ENCODE peak calls at places on chromosomes 7 and 10, in four cellular contexts. E is fibroblast of pulmonary artery, Q is psoas muscle, J is thoracic aorta. K is an unnamed sample.

GRCh38 chr7:36261019-36261754 is 108.1 kb downstream of the EEPD1 start:
- DNase-seq in Q (no peak), E (peak; percentile 70), J (no peak), K (no peak)

GRCh38 chr10:119205926-119206602 is 1.3 kb upstream of the GRK5 start:
- DNase-seq in Q (peak; percentile 80), E (peak; percentile 57), J (peak; percentile 36), K (peak; percentile 46)

GRCh38 chr10:21732067-21732772 is 198.2 kb downstream of the MLLT10 start:
- DNase-seq in E (peak; percentile 86), Q (peak; percentile 82), J (no peak), K (peak; percentile 70)

GRCh38 chr7:5755704-5756131 is 25.7 kb downstream of the RNF216 start:
- DNase-seq in J (no peak), E (peak; percentile 88), Q (no peak), K (no peak)

GRCh38 chr10:29438271-29438670 is 149.4 kb downstream of the LYZL1 start:
- DNase-seq in Q (no peak), J (no peak), E (no peak), K (no peak)

GRCh38 chr10:73459683-73460314 is 26.4 kb upstream of the MSS51 start:
- DNase-seq in Q (no peak), J (no peak), E (peak; percentile 17), K (no peak)

GRCh38 chr10:43681226-43681625 is 32.5 kb upstream of the ZNF32 start:
- DNase-seq in J (no peak), Q (no peak), E (no peak), K (no peak)

GRCh38 chr10:21499580-21499909 is 25.9 kb downstream of the SKIDA1 start:
- DNase-seq in E (no peak), Q (no peak), J (no peak), K (no peak)

GRCh38 chr10:94351089-94351488 is 11.7 kb downstream of the NOC3L start:
- DNase-seq in J (no peak), Q (no peak), E (no peak), K (no peak)

GRCh38 chr10:110774069-110775021 is 97.4 kb upstream of the PDCD4 start:
- DNase-seq in J (no peak), E (peak; percentile 46), Q (no peak), K (no peak)

GRCh38 chr10:546971-547590 is 142.4 kb downstream of the DIP2C start:
- DNase-seq in E (no peak), Q (no peak), J (no peak), K (no peak)

GRCh38 chr7:1432411-1433082 is 26.7 kb downstream of the MICALL2 start:
- DNase-seq in E (peak; percentile 59), Q (peak; percentile 85), J (peak; percentile 26), K (peak; percentile 60)

GRCh38 chr10:132961-133898 is 2.0 kb upstream of the ZMYND11 start:
- DNase-seq in Q (no peak), E (peak; percentile 73), J (no peak), K (no peak)

GRCh38 chr10:47374611-47375536 is 9.2 kb downstream of the ZNF488 start:
- DNase-seq in E (peak; percentile 43), J (no peak), Q (peak; percentile 42), K (peak; percentile 11)

GRCh38 chr10:115953203-115953602 is 319.8 kb downstream of the GFRA1 start:
- DNase-seq in E (no peak), J (no peak), Q (no peak), K (no peak)

GRCh38 chr10:72328829-72329204 is 25.9 kb downstream of the DNAJB12 start:
- DNase-seq in E (no peak), J (no peak), Q (no peak), K (peak; percentile 75)

DNA sequence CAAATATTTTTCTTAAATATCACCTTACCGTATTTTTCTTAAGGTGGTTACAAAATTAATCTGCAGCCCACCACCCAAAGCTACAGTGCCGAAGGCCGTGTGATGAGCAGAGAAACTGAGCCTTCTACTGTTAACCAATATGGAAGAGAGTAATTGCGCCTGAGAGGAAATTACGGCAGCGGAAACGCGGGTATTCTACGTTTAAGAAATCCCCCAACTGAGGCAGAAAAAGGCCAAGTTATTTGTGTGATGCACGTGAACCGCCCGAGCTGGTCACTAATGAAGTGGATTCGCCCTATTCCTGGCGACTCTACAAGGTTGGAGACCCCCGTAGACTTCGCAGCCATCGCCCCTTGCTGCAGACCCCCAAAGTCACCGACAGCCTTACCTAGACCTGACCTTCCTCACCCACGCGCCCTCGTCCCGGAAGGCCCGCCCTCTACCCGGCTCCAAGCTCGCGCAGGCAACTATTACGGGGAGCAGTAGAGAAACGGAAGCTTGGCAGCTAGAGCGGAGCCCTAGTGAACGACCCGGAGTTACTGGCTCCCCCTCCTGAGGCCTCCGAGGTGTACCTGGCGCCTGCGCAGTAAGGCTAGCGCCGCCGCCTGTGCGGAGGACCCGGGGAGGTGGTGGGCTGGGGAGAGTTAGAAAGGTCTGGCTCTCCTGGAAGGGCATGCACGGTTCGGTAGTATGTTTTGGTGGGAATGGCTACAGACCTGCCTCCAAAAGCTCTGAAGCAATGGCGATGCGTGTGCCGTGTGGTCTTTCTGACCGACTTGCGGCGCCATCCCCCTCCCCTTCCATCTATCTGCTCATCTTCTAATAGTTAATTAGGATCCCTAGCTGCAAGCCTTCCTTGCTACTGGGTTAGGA is at the start of gene MRPS33:
- DNase-seq in E (peak; percentile 97), Q (peak; percentile 96), J (peak; percentile 91), K (peak; percentile 94)
- TF ChIP-seq CTCF in E (peak; percentile 25), Q (peak; percentile 15), J (no peak), K (peak; percentile 12)

DNA sequence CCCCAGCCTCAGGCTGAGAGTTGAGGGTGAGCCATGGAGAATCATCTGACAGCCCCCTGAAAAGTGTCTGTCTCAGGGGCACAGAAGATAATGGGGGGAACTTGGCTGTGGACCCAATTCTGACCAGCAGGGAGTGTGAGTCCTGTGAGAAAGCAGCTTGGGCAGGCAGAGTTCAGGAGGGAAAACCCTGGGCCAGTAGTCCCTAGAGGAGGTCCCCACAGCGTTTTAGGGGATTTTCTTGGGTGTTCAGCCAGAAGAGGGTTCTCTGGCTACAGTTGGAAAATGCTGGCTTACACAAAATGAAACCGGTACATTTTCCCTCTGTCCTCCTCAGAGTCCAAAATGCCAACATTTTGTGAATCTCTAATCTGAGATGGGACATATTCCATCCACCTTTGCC is 35.8 kb upstream of the TRIM8 start:
- DNase-seq in J (no peak), Q (no peak), E (no peak), K (no peak)
- TF ChIP-seq CTCF in J (no peak), Q (no peak), E (no peak), K (no peak)

DNA sequence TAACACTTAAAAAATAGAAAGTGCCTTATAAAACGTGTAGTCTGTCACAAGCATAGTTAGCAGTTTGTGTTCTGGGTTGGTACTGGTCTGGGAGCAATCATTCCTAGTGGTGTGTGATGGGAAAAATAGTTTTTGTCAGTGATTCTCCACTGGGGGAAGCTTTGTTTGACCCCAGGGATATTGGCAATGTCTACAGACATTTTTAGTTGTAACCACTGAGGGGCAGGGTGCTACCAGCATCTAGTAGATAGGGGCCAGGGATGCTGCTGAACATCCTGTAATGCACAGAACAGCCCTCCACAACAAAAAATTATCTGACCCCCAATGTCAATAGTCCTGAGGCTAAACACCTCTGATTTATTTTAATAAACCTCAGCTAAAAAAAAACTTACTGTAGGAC is 51.6 kb upstream of the CREB5 start:
- DNase-seq in Q (no peak), J (no peak), E (no peak), K (no peak)
- TF ChIP-seq CTCF in Q (no peak), J (no peak), E (no peak), K (no peak)

GRCh38 chr10:33291053-33291592 is 43.3 kb downstream of the NRP1 start:
- DNase-seq in Q (no peak), E (peak; percentile 66), J (no peak), K (no peak)
- TF ChIP-seq CTCF in Q (no peak), E (no peak), J (no peak), K (no peak)

GRCh38 chr7:112517487-112517886 is 36.7 kb downstream of the LSMEM1 start:
- DNase-seq in E (no peak), Q (no peak), J (no peak), K (no peak)

GRCh38 chr7:112520787-112521186 is 40.0 kb downstream of the LSMEM1 start:
- DNase-seq in J (no peak), Q (no peak), E (no peak), K (no peak)

GRCh38 chr7:112510743-112511110 is 29.9 kb downstream of the LSMEM1 start:
- DNase-seq in E (no peak), Q (no peak), J (no peak), K (no peak)

GRCh38 chr7:112511451-112512220 is 30.8 kb downstream of the LSMEM1 start:
- DNase-seq in J (no peak), Q (no peak), E (no peak), K (no peak)

GRCh38 chr7:112515989-112516388 is 35.2 kb downstream of the LSMEM1 start:
- DNase-seq in J (no peak), E (no peak), Q (no peak), K (no peak)
- TF ChIP-seq CTCF in J (no peak), E (no peak), Q (no peak), K (no peak)

DNA sequence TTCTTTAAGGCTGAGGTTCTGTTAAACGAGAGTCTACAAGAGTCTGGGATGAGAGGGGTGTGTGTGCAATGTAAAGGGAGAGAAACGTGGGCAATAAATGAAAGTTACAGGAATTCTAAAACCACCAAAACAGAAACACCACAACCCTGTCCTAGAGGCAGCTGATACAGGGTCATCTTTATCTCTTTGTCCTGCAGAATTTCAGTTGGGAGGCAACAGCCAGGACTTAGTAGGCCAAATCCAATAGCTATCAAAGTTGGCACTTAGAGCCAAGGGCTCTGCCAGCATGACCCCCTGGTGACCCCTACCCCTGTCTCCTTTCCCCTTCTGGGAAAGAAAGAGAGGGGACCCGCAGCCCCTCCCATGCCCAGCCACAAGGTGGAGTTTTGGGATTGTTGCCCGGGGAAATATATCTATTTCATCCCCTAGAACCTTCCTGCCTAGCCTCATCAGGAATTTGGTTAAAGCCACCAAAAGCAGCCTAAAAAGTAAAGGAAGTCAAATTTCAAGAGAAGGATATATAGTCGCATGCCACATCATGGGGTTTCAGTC is 85.2 kb downstream of the OSBPL3 start:
- DNase-seq in J (no peak), Q (no peak), E (no peak), K (no peak)
- TF ChIP-seq CTCF in J (no peak), Q (peak; percentile 29), E (peak; percentile 43), K (peak; percentile 6)

DNA sequence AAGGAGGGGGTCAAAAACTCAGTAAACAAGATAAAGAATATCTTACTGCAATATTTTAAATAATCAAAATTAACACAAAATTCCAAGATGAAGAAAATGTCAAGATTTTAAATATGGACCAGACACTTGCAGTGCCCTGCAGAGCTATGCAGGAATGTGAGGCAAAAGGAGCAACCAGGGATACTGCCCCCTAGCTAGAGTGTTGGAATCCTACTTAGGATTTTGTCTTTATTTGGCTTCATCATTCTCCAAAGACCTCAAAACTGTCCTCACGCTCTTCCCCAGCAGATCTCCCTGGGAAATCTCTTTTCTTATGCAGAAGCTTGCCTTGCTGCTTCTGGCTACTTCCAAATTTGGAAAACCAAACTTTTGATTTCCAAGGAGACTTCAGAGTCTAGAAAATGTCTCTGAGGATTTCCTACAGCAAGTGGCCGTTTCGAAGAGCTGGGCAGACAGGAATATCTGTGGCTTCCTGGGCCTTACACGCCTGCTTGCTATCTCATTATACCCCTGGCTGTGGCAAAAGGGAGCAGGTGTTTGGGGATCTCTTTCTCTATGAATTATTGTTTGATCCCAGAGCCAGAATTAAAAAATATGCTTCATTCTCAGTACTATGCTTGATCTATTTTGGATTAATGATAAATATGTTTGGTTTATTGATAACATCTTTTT is 232.2 kb upstream of the BMPER start:
- DNase-seq in Q (no peak), E (no peak), J (no peak), K (no peak)
- TF ChIP-seq CTCF in Q (no peak), E (peak; percentile 12), J (no peak), K (no peak)

DNA sequence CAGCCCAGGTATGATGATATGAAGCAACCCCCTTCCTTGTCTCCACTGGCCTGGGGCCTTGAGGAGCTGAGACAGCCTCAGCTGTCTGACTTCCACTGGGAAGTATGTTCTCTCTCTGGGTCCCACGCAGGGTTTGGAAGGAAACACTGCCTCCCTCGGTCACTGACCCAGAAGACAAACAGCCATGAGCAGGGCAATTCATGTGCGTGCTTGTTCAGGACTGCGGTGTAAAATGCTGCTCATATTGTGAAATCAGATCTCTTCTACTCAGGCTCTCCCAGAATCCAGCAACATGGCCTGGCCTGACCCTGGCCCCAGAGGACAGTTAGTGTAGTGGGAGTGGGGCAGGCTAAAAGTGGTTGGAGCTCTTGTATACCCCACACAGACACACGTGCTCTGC is 2.8 kb downstream of the CLCN1 start:
- DNase-seq in J (no peak), Q (peak; percentile 81), E (peak; percentile 39), K (no peak)
- TF ChIP-seq CTCF in J (no peak), Q (no peak), E (no peak), K (no peak)

K was measured in pancreas.